ENCODE peak calls at places on chromosomes 5 and 9, in six cellular contexts. A is trophoblast cell, I is mammary epithelial cell, E is GM23338, Y is mesendoderm, R is fibroblast of lung. F is an unnamed sample.

GRCh38 chr9:76456202-76456926 is 2.6 kb upstream of the GCNT1 start:
- DNase-seq in A (no peak), Y (peak; percentile 88), R (peak; percentile 73), I (no peak), E (peak; percentile 72), F (peak; percentile 67)

GRCh38 chr5:149963722-149964121 is 3.2 kb downstream of the SLC26A2 start:
- DNase-seq in I (no peak), R (no peak), Y (no peak), A (no peak), E (no peak), F (no peak)

GRCh38 chr5:85921590-85921989 is 696.2 kb upstream of the COX7C start:
- DNase-seq in A (no peak), R (no peak), I (no peak), Y (peak; percentile 29), E (peak; percentile 5), F (no peak)

GRCh38 chr9:18675345-18675744 is 201.4 kb downstream of the ADAMTSL1 start:
- DNase-seq in I (no peak), Y (no peak), R (peak; percentile 14), A (no peak), E (no peak), F (no peak)

GRCh38 chr9:95028855-95029219 is 288.7 kb downstream of the FANCC start:
- DNase-seq in I (no peak), R (no peak), A (no peak), E (no peak), Y (no peak), F (no peak)

GRCh38 chr9:127340721-127341120 is 56.2 kb upstream of the SLC2A8 start:
- DNase-seq in Y (no peak), E (no peak), A (no peak), R (no peak), I (no peak), F (no peak)

GRCh38 chr5:1111727-1112289 is at the start of gene SLC12A7:
- DNase-seq in Y (peak; percentile 56), A (peak; percentile 8), E (peak; percentile 78), R (peak; percentile 11), I (peak; percentile 35), F (peak; percentile 87)

GRCh38 chr5:109880907-109881685 is 191.4 kb downstream of the MAN2A1 start:
- DNase-seq in Y (no peak), I (no peak), E (no peak), R (peak; percentile 68), A (no peak), F (no peak)

GRCh38 chr9:129038109-129038852 is 1.9 kb downstream of the MIGA2 start:
- DNase-seq in A (no peak), I (no peak), R (no peak), Y (no peak), E (no peak), F (peak; percentile 51)

GRCh38 chr5:1065143-1065750 is 46.6 kb downstream of the SLC12A7 start:
- DNase-seq in I (no peak), Y (no peak), E (no peak), A (no peak), R (no peak), F (peak; percentile 10)

GRCh38 chr9:87716141-87716540 is 9.8 kb upstream of the CTSL start:
- DNase-seq in R (peak; percentile 7), E (no peak), Y (no peak), A (peak; percentile 97), I (no peak), F (no peak)

GRCh38 chr9:126791406-126792230 is 13.2 kb upstream of the ZBTB43 start:
- DNase-seq in A (peak; percentile 99), E (no peak), I (peak; percentile 99), R (peak; percentile 74), Y (peak; percentile 41), F (no peak)

GRCh38 chr5:146079695-146080361 is 25.5 kb downstream of the PLAC8L1 start:
- DNase-seq in A (no peak), R (peak; percentile 65), E (no peak), Y (peak; percentile 19), I (peak; percentile 80), F (no peak)

GRCh38 chr9:78685471-78685870 is 388.5 kb downstream of the PSAT1 start:
- DNase-seq in Y (no peak), I (peak; percentile 54), R (peak; percentile 40), E (no peak), A (no peak), F (no peak)

GRCh38 chr9:121838757-121839669 is 187.6 kb downstream of the DAB2IP start:
- DNase-seq in I (no peak), R (no peak), A (no peak), E (peak; percentile 51), Y (no peak), F (no peak)

GRCh38 chr9:70589571-70590263 is 175.3 kb upstream of the KLF9 start:
- DNase-seq in A (peak; percentile 87), R (peak; percentile 97), Y (no peak), I (peak; percentile 49), E (no peak), F (peak; percentile 55)

GRCh38 chr5:126358525-126358924 is 64.7 kb upstream of the GRAMD2B start:
- DNase-seq in I (peak; percentile 59), A (no peak), E (no peak), R (peak; percentile 70), Y (peak; percentile 46), F (no peak)

GRCh38 chr9:127397722-127398647 is 1.0 kb downstream of the SLC2A8 start:
- DNase-seq in Y (peak; percentile 57), E (peak; percentile 64), A (peak; percentile 28), I (peak; percentile 11), R (peak; percentile 25), F (peak; percentile 81)

GRCh38 chr9:137286980-137287383 is 9.5 kb downstream of the TOR4A start:
- DNase-seq in Y (peak; percentile 83), A (peak; percentile 68), R (peak; percentile 52), I (peak; percentile 54), E (peak; percentile 85), F (peak; percentile 66)

GRCh38 chr5:156367602-156368001 is 40.6 kb downstream of the SGCD start:
- DNase-seq in I (no peak), A (no peak), Y (no peak), R (peak; percentile 93), E (peak; percentile 17), F (no peak)

GRCh38 chr9:124932355-124932754 is 8.5 kb downstream of the GOLGA1 start:
- DNase-seq in Y (no peak), E (no peak), R (no peak), I (no peak), A (no peak), F (no peak)

GRCh38 chr9:68872026-68872501 is 141.8 kb downstream of the PRKACG start:
- DNase-seq in R (no peak), I (no peak), Y (peak; percentile 85), A (no peak), E (peak; percentile 95), F (peak; percentile 72)

GRCh38 chr5:74684900-74685851 is at the start of gene HEXB:
- DNase-seq in R (peak; percentile 80), Y (peak; percentile 95), I (peak; percentile 85), A (peak; percentile 98), E (peak; percentile 97), F (peak; percentile 96)

GRCh38 chr9:268616-269015 is 54.0 kb downstream of the DOCK8 start:
- DNase-seq in Y (no peak), R (no peak), A (no peak), I (no peak), E (no peak), F (no peak)

GRCh38 chr5:138725153-138725884 is 27.9 kb upstream of the CTNNA1 start:
- DNase-seq in I (peak; percentile 97), Y (peak; percentile 97), E (peak; percentile 93), A (peak; percentile 97), R (peak; percentile 71), F (peak; percentile 29)

GRCh38 chr5:173230741-173231380 is 4.1 kb downstream of the NKX2-5 start:
- DNase-seq in I (no peak), Y (no peak), E (no peak), R (no peak), A (no peak), F (peak; percentile 64)

GRCh38 chr5:173229966-173230740 is 4.9 kb downstream of the NKX2-5 start:
- DNase-seq in R (no peak), Y (no peak), E (peak; percentile 31), A (no peak), I (no peak), F (no peak)

GRCh38 chr5:173228639-173229380 is 6.2 kb downstream of the NKX2-5 start:
- DNase-seq in A (peak; percentile 74), Y (peak; percentile 66), I (no peak), E (peak; percentile 62), R (no peak), F (peak; percentile 69)

GRCh38 chr5:173229381-173229959 is 5.5 kb downstream of the NKX2-5 start:
- DNase-seq in E (peak; percentile 36), R (no peak), I (no peak), A (no peak), Y (no peak), F (no peak)

GRCh38 chr5:173228107-173228506 is 6.9 kb downstream of the NKX2-5 start:
- DNase-seq in E (peak; percentile 18), R (no peak), Y (no peak), A (no peak), I (no peak), F (no peak)
- H3K27me3 ChIP-seq in E (peaks cover 98% of the 10 kb centered on the region), R (peaks cover 52% of the 10 kb centered on the region), Y (peaks cover 63% of the 10 kb centered on the region), A (peaks cover 68% of the 10 kb centered on the region), I (peaks cover 20% of the 10 kb centered on the region), F (no peaks in the 10 kb centered on the region)

GRCh38 chr5:169804861-169805260 is 167.8 kb downstream of the DOCK2 start:
- DNase-seq in E (no peak), Y (no peak), R (peak; percentile 65), A (peak; percentile 41), I (no peak), F (no peak)
- H3K4me3 ChIP-seq in E (no peak overlapping the region), Y (no peak overlapping the region), R (no peak overlapping the region), A (no peak overlapping the region), I (no peak overlapping the region), F (no peak overlapping the region)

GRCh38 chr5:36651775-36652685 is 45.6 kb downstream of the SLC1A3 start:
- DNase-seq in Y (no peak), E (no peak), A (no peak), R (no peak), I (no peak), F (peak; percentile 45)

GRCh38 chr5:36644727-36645126 is 38.3 kb downstream of the SLC1A3 start:
- DNase-seq in A (peak; percentile 32), R (peak; percentile 87), E (peak; percentile 24), I (peak; percentile 15), Y (peak; percentile 98), F (no peak)

GRCh38 chr5:36647046-36647445 is 40.6 kb downstream of the SLC1A3 start:
- DNase-seq in R (no peak), E (no peak), Y (no peak), I (no peak), A (no peak), F (no peak)

GRCh38 chr5:36646507-36647023 is 40.2 kb downstream of the SLC1A3 start:
- DNase-seq in R (peak; percentile 88), A (no peak), Y (no peak), I (no peak), E (no peak), F (no peak)

DNA sequence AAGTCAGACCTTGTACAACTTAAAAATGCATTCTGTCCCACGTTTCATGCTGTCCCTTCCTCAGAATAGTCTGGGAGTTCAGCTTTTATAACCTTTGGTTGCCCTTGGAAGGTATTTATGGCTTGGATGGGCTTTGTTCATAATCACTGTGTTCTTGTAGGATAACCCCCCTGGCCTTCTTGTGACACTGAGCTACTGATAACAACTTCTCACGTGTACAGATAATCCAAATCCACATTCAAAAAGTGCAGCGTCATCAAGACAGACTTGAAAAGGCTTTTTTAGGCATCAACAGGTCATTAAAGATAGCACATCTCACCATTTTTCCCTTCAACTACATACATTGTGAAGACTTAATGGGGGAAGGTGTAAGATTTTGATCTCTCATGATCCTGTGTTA is 42.0 kb downstream of the SLC1A3 start:
- DNase-seq in R (no peak), E (no peak), I (no peak), A (no peak), Y (peak; percentile 93), F (no peak)
- H3K4me1 ChIP-seq in R (no peaks in the 10 kb centered on the region), E (no peaks in the 10 kb centered on the region), I (no peaks in the 10 kb centered on the region), A (peaks cover 2% of the 10 kb centered on the region), Y (peaks cover 4% of the 10 kb centered on the region), F (peaks cover 3% of the 10 kb centered on the region)

GRCh38 chr5:179348833-179349232 is 3.6 kb upstream of the ADAMTS2 start:
- DNase-seq in Y (no peak), A (no peak), E (no peak), R (no peak), I (no peak), F (peak; percentile 54)
- H3K27me3 ChIP-seq in Y (no peaks in the 10 kb centered on the region), A (peaks cover 11% of the 10 kb centered on the region), E (peaks cover 36% of the 10 kb centered on the region), R (no peaks in the 10 kb centered on the region), I (peaks cover 16% of the 10 kb centered on the region), F (no peaks in the 10 kb centered on the region)